ENCODE peak calls at places on chromosomes 3 and 15, in six cellular contexts. K, Y, N, H, V and M are unnamed samples.

GRCh38 chr3:46742992-46743391 is 25.3 kb upstream of the PRSS50 start:
- DNase-seq in N (no peak), V (no peak), H (no peak), Y (no peak), K (no peak), M (no peak)

GRCh38 chr3:46899151-46900006 is 21.9 kb downstream of the PTH1R start:
- DNase-seq in Y (no peak), K (no peak), V (no peak), N (no peak), H (no peak), M (no peak)

GRCh38 chr3:33915796-33916589 is 117.6 kb downstream of the PDCD6IP start:
- DNase-seq in N (peak), K (no peak), H (no peak), Y (peak), V (no peak), M (peak)

GRCh38 chr3:30493912-30494311 is 112.5 kb upstream of the TGFBR2 start:
- DNase-seq in K (no peak), N (no peak), Y (no peak), V (peak), H (no peak), M (no peak)

GRCh38 chr3:106560451-106560966 is 691.7 kb upstream of the CBLB start:
- DNase-seq in N (no peak), H (no peak), V (no peak), Y (peak), K (no peak), M (no peak)

GRCh38 chr3:55486101-55486856 is 827 bp downstream of the WNT5A start:
- DNase-seq in H (no peak), V (no peak), K (no peak), N (peak), Y (no peak), M (peak)

GRCh38 chr3:172751188-172751571 is 654 bp downstream of the ECT2 start:
- DNase-seq in H (peak), N (peak), V (no peak), K (peak), Y (no peak), M (no peak)

GRCh38 chr15:89110060-89110459 is 21.8 kb downstream of the ABHD2 start:
- DNase-seq in N (no peak), Y (no peak), V (no peak), H (no peak), K (no peak), M (no peak)

GRCh38 chr3:146589899-146590508 is 15.1 kb downstream of the PLSCR5 start:
- DNase-seq in V (no peak), K (peak), N (no peak), Y (peak), H (no peak), M (peak)

GRCh38 chr3:52456169-52456799 is 880 bp downstream of the NISCH start:
- DNase-seq in N (no peak), Y (no peak), V (no peak), H (no peak), K (no peak), M (no peak)